ENCODE peak calls at places on chromosomes 6 and 20, in four cellular contexts. B is K562, V is H1, M is GM12878. A is an unnamed sample.
A peak's percentile ranks its signal among the peaks of the same experiment; 100 is the strongest.

GRCh38 chr20:35576816-35577215 is 34.9 kb downstream of the ERGIC3 start:
- DNase-seq in B (no peak), M (no peak), V (no peak), A (no peak)

GRCh38 chr20:46959081-46959692 is 64.5 kb downstream of the EYA2 start:
- DNase-seq in V (no peak), B (no peak), M (no peak), A (no peak)

GRCh38 chr6:115753446-115753845 is 307.2 kb downstream of the FRK start:
- DNase-seq in V (no peak), B (no peak), M (no peak), A (no peak)

GRCh38 chr20:33279261-33279910 is 3.6 kb upstream of the BPIFB1 start:
- DNase-seq in V (no peak), B (no peak), M (no peak), A (no peak)

GRCh38 chr6:147579667-147580066 is 71.2 kb downstream of the SAMD5 start:
- DNase-seq in M (no peak), V (no peak), B (no peak), A (no peak)

GRCh38 chr6:75300206-75300605 is 15.6 kb upstream of the TMEM30A start:
- DNase-seq in V (no peak), B (no peak), M (no peak), A (no peak)

GRCh38 chr6:41958022-41958856 is 16.6 kb upstream of the CCND3 start:
- DNase-seq in V (no peak), B (no peak), M (no peak), A (no peak)

GRCh38 chr6:27977387-27977786 is 20.3 kb downstream of the OR2B6 start:
- DNase-seq in B (peak; percentile 68), M (no peak), V (no peak), A (no peak)

GRCh38 chr6:83767033-83767432 is 58.1 kb upstream of the SNAP91 start:
- DNase-seq in V (no peak), M (no peak), B (no peak), A (no peak)

GRCh38 chr20:45934046-45934586 is 367 bp upstream of the PCIF1 start:
- DNase-seq in M (no peak), V (peak; percentile 57), B (peak; percentile 53), A (peak; percentile 81)

GRCh38 chr20:59398552-59399265 is 98.3 kb downstream of the EDN3 start:
- DNase-seq in B (no peak), V (no peak), M (no peak), A (no peak)

GRCh38 chr20:46113071-46113470 is 5.0 kb upstream of the CD40 start:
- DNase-seq in B (no peak), M (no peak), V (no peak), A (no peak)

GRCh38 chr20:61448396-61448795 is 196.3 kb downstream of the CDH4 start:
- DNase-seq in M (no peak), V (no peak), B (no peak), A (no peak)

GRCh38 chr6:53581161-53581560 is 36.3 kb upstream of the GCLC start:
- DNase-seq in V (no peak), M (no peak), B (no peak), A (no peak)

GRCh38 chr20:33796263-33796906 is 14.8 kb upstream of the CHMP4B start:
- DNase-seq in M (no peak), V (no peak), B (no peak), A (no peak)

GRCh38 chr6:149428606-149429005 is 28.5 kb downstream of the SUMO4 start:
- DNase-seq in V (no peak), M (no peak), B (no peak), A (no peak)

GRCh38 chr6:73079611-73079955 is 145.7 kb downstream of the KHDC1L start:
- DNase-seq in M (no peak), B (no peak), V (no peak), A (no peak)

GRCh38 chr20:5658897-5659296 is 91.3 kb upstream of the SHLD1 start:
- DNase-seq in M (no peak), V (no peak), B (peak; percentile 52), A (no peak)

GRCh38 chr6:102356170-102356569 is 962.7 kb downstream of the GRIK2 start:
- DNase-seq in V (no peak), M (no peak), B (no peak), A (no peak)

GRCh38 chr20:4664691-4665360 is 56.9 kb upstream of the PRND start:
- DNase-seq in M (no peak), B (no peak), V (no peak), A (no peak)

GRCh38 chr6:13299403-13299821 is 28.9 kb downstream of the TBC1D7 start:
- DNase-seq in B (no peak), M (no peak), V (no peak), A (no peak)

GRCh38 chr20:9348316-9348715 is 166.1 kb upstream of the LAMP5 start:
- DNase-seq in B (no peak), M (no peak), V (no peak), A (no peak)

GRCh38 chr6:89433637-89434499 is 916 bp downstream of the ANKRD6 start:
- DNase-seq in V (no peak), M (peak; percentile 24), B (peak; percentile 12), A (no peak)

GRCh38 chr6:28105286-28105685 is 19.1 kb upstream of the ZSCAN16 start:
- DNase-seq in B (peak; percentile 44), V (no peak), M (no peak), A (peak; percentile 25)

GRCh38 chr6:122494665-122495272 is 23.2 kb upstream of the SERINC1 start:
- DNase-seq in M (no peak), B (no peak), V (no peak), A (no peak)

GRCh38 chr20:44627364-44628010 is 24.0 kb downstream of the ADA start:
- DNase-seq in B (peak; percentile 48), M (no peak), V (no peak), A (no peak)

GRCh38 chr6:63346217-63346834 is 26.5 kb upstream of the LGSN start:
- DNase-seq in V (no peak), M (no peak), B (no peak), A (no peak)

GRCh38 chr6:1388081-1388926 is 1.1 kb upstream of the FOXF2 start:
- DNase-seq in V (no peak), M (no peak), B (no peak), A (no peak)

GRCh38 chr6:1389791-1390070 is 355 bp downstream of the FOXF2 start:
- DNase-seq in B (no peak), V (no peak), M (no peak), A (no peak)

GRCh38 chr6:1390071-1390804 is 862 bp downstream of the FOXF2 start:
- DNase-seq in M (no peak), B (no peak), V (no peak), A (no peak)

GRCh38 chr6:1387632-1388031 is 1.7 kb upstream of the FOXF2 start:
- DNase-seq in V (no peak), M (no peak), B (no peak), A (no peak)

GRCh38 chr6:1388927-1389790 is at the start of gene FOXF2:
- DNase-seq in M (no peak), B (no peak), V (no peak), A (no peak)
- TF ChIP-seq NRF1 in M (no peak), B (no peak), V (no peak), A (no peak)

GRCh38 chr6:293185-294174 is 1.2 kb downstream of the DUSP22 start:
- DNase-seq in B (no peak), V (no peak), M (no peak), A (no peak)
- TF ChIP-seq NRF1 in B (no peak), V (no peak), M (no peak), A (no peak)

GRCh38 chr6:10877012-10877411 is 4.8 kb downstream of the GCM2 start:
- DNase-seq in V (no peak), M (no peak), B (no peak), A (no peak)

GRCh38 chr6:10875026-10875425 is 6.8 kb downstream of the GCM2 start:
- DNase-seq in V (no peak), B (no peak), M (no peak), A (no peak)

GRCh38 chr6:10874207-10874606 is 7.6 kb downstream of the GCM2 start:
- DNase-seq in B (no peak), M (no peak), V (no peak), A (no peak)

DNA sequence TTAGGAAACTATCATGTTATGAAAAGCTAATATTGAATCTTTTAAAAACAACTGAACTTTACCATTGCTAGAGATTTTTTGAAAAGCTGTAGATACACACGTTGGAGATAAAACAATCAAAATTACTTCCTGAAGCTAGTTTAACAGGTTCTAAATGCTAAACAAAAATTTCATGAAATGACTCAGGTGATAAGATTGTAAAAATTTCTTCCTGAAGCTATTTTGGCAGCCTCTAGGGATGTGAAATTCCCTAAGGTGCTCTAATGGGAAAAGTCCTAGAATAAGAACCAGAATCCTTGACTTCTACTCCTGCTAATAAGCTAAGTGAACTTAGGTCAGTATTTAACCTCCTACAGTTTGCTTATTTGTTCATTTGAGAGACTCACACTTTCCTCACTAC is 8.5 kb downstream of the GCM2 start:
- DNase-seq in B (no peak), M (no peak), V (no peak), A (no peak)
- TF ChIP-seq NRF1 in B (no peak), M (no peak), V (no peak), A (no peak)

GRCh38 chr20:56758706-56759105 is 129.6 kb downstream of the TFAP2C start:
- DNase-seq in V (no peak), M (no peak), B (no peak), A (no peak)
- TF ChIP-seq NRF1 in V (no peak), M (no peak), B (no peak), A (no peak)